ENCODE peak calls at places on chromosomes 6 and 20, in five cellular contexts. One of them, this sample, is unnamed.

GRCh38 chr6:43942616-43943015 is 172.6 kb downstream of the VEGFA start:
- DNase-seq in HCT116: no peak
- DNase-seq in neural progenitor cell: no peak
- DNase-seq in GM23338: no peak
- DNase-seq in prostate gland: no peak
- DNase-seq in this sample: no peak

GRCh38 chr6:167547751-167548150 is 222.9 kb downstream of the TTLL2 start:
- DNase-seq in prostate gland: no peak
- DNase-seq in HCT116: no peak
- DNase-seq in GM23338: no peak
- DNase-seq in neural progenitor cell: no peak
- DNase-seq in this sample: no peak

GRCh38 chr20:12596863-12597262 is 411.9 kb upstream of the SPTLC3 start:
- DNase-seq in prostate gland: no peak
- DNase-seq in HCT116: no peak
- DNase-seq in GM23338: no peak
- DNase-seq in neural progenitor cell: no peak
- DNase-seq in this sample: no peak

GRCh38 chr6:43724354-43724753 is 36.8 kb upstream of the MRPS18A start:
- DNase-seq in HCT116: no peak
- DNase-seq in GM23338: no peak
- DNase-seq in prostate gland: no peak
- DNase-seq in neural progenitor cell: no peak
- DNase-seq in this sample: no peak

GRCh38 chr6:150865406-150866146 is at the start of gene MTHFD1L:
- DNase-seq in HCT116: peak; percentile 44
- DNase-seq in GM23338: peak; percentile 87
- DNase-seq in prostate gland: peak; percentile 20
- DNase-seq in neural progenitor cell: peak; percentile 90
- DNase-seq in this sample: peak; percentile 52

GRCh38 chr6:157305676-157306653 is 17.4 kb downstream of the TMEM242 start:
- DNase-seq in HCT116: no peak
- DNase-seq in prostate gland: no peak
- DNase-seq in neural progenitor cell: no peak
- DNase-seq in GM23338: no peak
- DNase-seq in this sample: no peak

GRCh38 chr6:167892835-167893234 is 66.1 kb downstream of the AFDN start:
- DNase-seq in neural progenitor cell: peak; percentile 75
- DNase-seq in HCT116: no peak
- DNase-seq in GM23338: peak; percentile 80
- DNase-seq in prostate gland: no peak
- DNase-seq in this sample: no peak

GRCh38 chr6:24329451-24329850 is 28.4 kb downstream of the DCDC2 start:
- DNase-seq in GM23338: no peak
- DNase-seq in HCT116: no peak
- DNase-seq in prostate gland: no peak
- DNase-seq in neural progenitor cell: no peak
- DNase-seq in this sample: no peak

GRCh38 chr6:72787521-72788031 is 165.7 kb downstream of the KCNQ5 start:
- DNase-seq in GM23338: peak; percentile 64
- DNase-seq in HCT116: no peak
- DNase-seq in neural progenitor cell: peak; percentile 36
- DNase-seq in prostate gland: peak; percentile 83
- DNase-seq in this sample: no peak

GRCh38 chr20:48626226-48626937 is 201.4 kb downstream of the PREX1 start:
- DNase-seq in GM23338: no peak
- DNase-seq in prostate gland: no peak
- DNase-seq in HCT116: no peak
- DNase-seq in neural progenitor cell: no peak
- DNase-seq in this sample: no peak

GRCh38 chr6:104483225-104483834 is 376.4 kb downstream of the HACE1 start:
- DNase-seq in neural progenitor cell: no peak
- DNase-seq in GM23338: peak; percentile 56
- DNase-seq in prostate gland: no peak
- DNase-seq in HCT116: peak; percentile 15
- DNase-seq in this sample: no peak

DNA sequence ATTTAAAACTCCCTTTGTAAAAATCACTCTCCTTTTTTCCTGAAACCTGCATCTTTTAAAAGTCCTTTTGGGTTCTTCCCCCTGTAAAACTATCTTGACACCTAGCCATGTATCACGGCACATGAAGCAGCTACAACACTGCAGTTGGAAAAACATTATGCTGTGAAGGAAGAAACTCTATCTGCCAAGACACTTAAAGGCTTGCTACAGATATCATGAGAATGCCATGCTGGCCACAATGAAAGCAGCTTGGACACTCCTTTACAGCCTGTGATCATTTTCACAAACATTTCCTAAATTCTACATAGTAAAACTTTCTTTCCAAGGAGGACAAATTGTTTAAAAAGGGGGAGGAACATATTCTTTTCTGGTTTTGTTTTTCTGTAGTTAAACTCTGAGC is 31.8 kb downstream of the CNKSR3 start:
- DNase-seq in GM23338: no peak
- DNase-seq in prostate gland: no peak
- DNase-seq in neural progenitor cell: no peak
- DNase-seq in HCT116: no peak
- DNase-seq in this sample: no peak
- H3K27ac ChIP-seq in GM23338: no peak overlapping the region
- H3K27ac ChIP-seq in prostate gland: no peak overlapping the region
- H3K27ac ChIP-seq in neural progenitor cell: no peak overlapping the region
- H3K27ac ChIP-seq in HCT116: no peak overlapping the region
- H3K27ac ChIP-seq in this sample: peak overlapping the region; percentile 56

GRCh38 chr6:29943053-29943966 is 978 bp downstream of the HLA-A start:
- DNase-seq in neural progenitor cell: no peak
- DNase-seq in GM23338: peak; percentile 23
- DNase-seq in HCT116: no peak
- DNase-seq in prostate gland: no peak
- DNase-seq in this sample: no peak
- H3K27ac ChIP-seq in neural progenitor cell: no peak overlapping the region
- H3K27ac ChIP-seq in GM23338: no peak overlapping the region
- H3K27ac ChIP-seq in HCT116: peak overlapping the region; percentile 74
- H3K27ac ChIP-seq in prostate gland: peak overlapping the region; percentile 88
- H3K27ac ChIP-seq in this sample: no peak overlapping the region

DNA sequence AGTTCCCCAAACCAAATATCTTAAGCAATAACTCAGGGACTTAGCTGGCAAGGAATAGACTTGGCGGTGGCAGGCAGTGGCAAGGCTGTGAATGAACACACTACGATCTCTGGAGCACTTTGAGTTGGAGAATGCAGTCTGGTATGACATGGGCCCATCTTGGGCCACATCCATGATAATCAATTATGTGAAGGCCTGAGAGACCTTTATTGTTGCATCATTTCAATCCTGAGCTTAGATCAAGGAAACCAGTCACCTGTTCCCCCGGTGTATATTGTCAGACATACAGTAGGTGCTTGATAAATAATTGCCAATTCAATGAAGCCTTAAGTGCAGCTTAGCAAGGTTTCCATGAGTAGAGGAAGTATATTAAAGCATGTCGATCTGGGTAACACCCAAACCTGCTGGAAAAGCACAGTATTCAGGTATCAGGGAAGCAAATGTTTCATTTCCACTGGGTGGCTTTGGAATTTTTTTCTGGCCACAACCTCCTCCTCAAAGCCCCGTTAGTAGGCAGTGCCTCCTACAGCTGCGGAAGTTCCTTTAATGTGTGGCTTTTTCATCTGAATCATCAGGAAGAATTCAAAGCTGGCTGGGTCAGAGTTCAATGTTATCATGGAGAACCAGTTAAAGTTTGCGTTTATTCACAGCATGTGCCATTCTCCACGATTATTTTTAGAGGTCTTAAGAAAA is 10.2 kb downstream of the CASS4 start:
- DNase-seq in GM23338: no peak
- DNase-seq in HCT116: peak; percentile 38
- DNase-seq in neural progenitor cell: no peak
- DNase-seq in prostate gland: no peak
- DNase-seq in this sample: no peak
- H3K27ac ChIP-seq in GM23338: no peak overlapping the region
- H3K27ac ChIP-seq in HCT116: no peak overlapping the region
- H3K27ac ChIP-seq in neural progenitor cell: no peak overlapping the region
- H3K27ac ChIP-seq in prostate gland: no peak overlapping the region
- H3K27ac ChIP-seq in this sample: no peak overlapping the region

DNA sequence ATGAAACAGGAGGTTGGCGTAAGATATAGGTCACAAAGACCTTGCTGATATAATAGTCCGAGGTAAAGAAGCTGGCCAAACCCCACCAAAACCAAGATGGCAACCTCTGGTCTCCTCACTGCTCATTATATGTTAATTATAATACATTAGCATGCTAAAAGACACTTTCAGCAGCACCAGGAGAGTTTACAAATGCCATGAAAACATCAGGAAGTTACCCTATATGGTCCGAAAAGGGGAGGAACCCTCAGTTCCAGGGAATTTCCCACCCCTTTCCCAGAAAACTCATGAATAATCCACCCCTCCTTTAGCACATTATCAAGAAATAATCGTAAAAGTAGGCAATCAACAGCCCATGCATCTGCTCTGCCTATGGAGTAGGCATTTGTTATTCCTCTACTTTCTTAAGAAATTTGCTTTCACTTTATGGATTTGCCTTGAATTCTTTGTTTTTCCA is 923.4 kb downstream of the QKI start:
- DNase-seq in prostate gland: no peak
- DNase-seq in GM23338: no peak
- DNase-seq in neural progenitor cell: no peak
- DNase-seq in HCT116: no peak
- DNase-seq in this sample: no peak
- H3K27ac ChIP-seq in prostate gland: no peak overlapping the region
- H3K27ac ChIP-seq in GM23338: no peak overlapping the region
- H3K27ac ChIP-seq in neural progenitor cell: peak overlapping the region; percentile 78
- H3K27ac ChIP-seq in HCT116: no peak overlapping the region
- H3K27ac ChIP-seq in this sample: no peak overlapping the region

DNA sequence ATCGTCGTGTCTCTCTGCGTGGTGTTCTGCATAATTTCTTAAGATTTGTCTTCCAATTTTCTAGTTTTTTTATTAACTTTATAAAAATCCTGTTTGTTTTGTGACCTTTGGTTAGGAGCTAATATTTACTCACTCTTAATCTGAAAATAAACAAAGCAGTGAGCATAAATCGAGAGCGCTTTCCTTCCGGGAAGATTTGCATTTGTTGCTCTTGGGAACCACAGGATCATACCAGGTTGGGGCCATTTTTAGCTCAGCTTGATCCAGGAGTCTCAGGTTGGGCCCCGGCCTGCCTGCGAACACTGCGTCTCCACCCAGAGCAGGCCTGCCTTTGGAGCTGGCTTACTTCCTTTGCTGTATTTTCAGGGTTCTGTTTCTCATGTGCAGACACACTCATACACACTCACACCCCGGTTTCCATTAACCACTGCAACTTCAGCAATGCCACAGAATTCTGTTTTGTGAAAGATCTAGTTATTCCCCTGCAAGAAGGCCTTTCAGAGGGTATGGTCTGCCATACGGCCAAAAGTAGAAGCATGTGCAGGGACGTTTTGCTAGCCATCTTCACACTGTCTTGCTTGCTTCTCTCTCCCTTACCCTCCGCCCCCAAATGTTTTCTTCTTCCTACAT is 17.3 kb downstream of the BPHL start:
- DNase-seq in prostate gland: no peak
- DNase-seq in HCT116: no peak
- DNase-seq in GM23338: no peak
- DNase-seq in neural progenitor cell: no peak
- DNase-seq in this sample: no peak
- H3K27ac ChIP-seq in prostate gland: no peak overlapping the region
- H3K27ac ChIP-seq in HCT116: no peak overlapping the region
- H3K27ac ChIP-seq in GM23338: peak overlapping the region; percentile 28
- H3K27ac ChIP-seq in neural progenitor cell: no peak overlapping the region
- H3K27ac ChIP-seq in this sample: no peak overlapping the region

DNA sequence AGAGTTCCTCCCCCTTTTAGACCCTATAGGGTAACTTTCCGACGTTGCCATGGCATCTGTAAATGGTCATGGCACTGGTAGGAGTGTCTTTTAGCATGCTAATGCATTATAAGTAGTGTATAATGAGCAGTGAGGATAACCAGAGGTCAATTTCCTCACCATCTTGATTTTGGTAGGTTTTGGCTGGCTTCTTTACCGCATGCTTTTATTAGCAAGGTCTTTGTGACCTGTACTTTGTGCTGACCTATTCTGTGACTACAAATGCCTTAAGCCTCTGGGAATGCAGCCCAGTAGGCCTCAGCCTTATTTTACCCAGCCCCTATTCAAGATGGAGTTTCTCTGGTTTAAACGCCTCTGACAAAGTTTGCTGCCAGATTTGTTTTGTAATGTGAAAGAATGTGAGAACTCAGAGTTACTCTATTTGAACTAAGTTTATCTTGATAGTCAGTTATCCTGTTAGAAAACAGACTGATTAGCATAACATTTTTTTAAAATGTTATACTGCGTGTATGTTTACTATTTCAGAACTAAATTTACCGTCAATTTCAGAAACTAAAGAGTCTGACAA is 111.3 kb upstream of the PRSS16 start:
- DNase-seq in GM23338: peak; percentile 51
- DNase-seq in prostate gland: no peak
- DNase-seq in HCT116: no peak
- DNase-seq in neural progenitor cell: peak; percentile 66
- DNase-seq in this sample: no peak
- H3K27ac ChIP-seq in GM23338: peak overlapping the region; percentile 87
- H3K27ac ChIP-seq in prostate gland: no peak overlapping the region
- H3K27ac ChIP-seq in HCT116: peak overlapping the region; percentile 96
- H3K27ac ChIP-seq in neural progenitor cell: peak overlapping the region; percentile 83
- H3K27ac ChIP-seq in this sample: no peak overlapping the region

GRCh38 chr6:42388046-42388445 is 63.7 kb downstream of the TRERF1 start:
- DNase-seq in neural progenitor cell: no peak
- DNase-seq in HCT116: no peak
- DNase-seq in GM23338: no peak
- DNase-seq in prostate gland: no peak
- DNase-seq in this sample: no peak

GRCh38 chr6:42391441-42391840 is 60.3 kb downstream of the TRERF1 start:
- DNase-seq in HCT116: no peak
- DNase-seq in GM23338: no peak
- DNase-seq in neural progenitor cell: no peak
- DNase-seq in prostate gland: no peak
- DNase-seq in this sample: no peak

GRCh38 chr6:42392871-42393270 is 58.9 kb downstream of the TRERF1 start:
- DNase-seq in prostate gland: no peak
- DNase-seq in neural progenitor cell: no peak
- DNase-seq in GM23338: no peak
- DNase-seq in HCT116: no peak
- DNase-seq in this sample: no peak

GRCh38 chr6:42393339-42393738 is 58.4 kb downstream of the TRERF1 start:
- DNase-seq in prostate gland: no peak
- DNase-seq in GM23338: no peak
- DNase-seq in HCT116: no peak
- DNase-seq in neural progenitor cell: no peak
- DNase-seq in this sample: no peak

GRCh38 chr6:42390228-42390934 is 61.3 kb downstream of the TRERF1 start:
- DNase-seq in GM23338: no peak
- DNase-seq in neural progenitor cell: no peak
- DNase-seq in prostate gland: no peak
- DNase-seq in HCT116: no peak
- DNase-seq in this sample: no peak
- H3K27ac ChIP-seq in GM23338: peak overlapping the region; percentile 12
- H3K27ac ChIP-seq in neural progenitor cell: peak overlapping the region; percentile 29
- H3K27ac ChIP-seq in prostate gland: no peak overlapping the region
- H3K27ac ChIP-seq in HCT116: no peak overlapping the region
- H3K27ac ChIP-seq in this sample: no peak overlapping the region

DNA sequence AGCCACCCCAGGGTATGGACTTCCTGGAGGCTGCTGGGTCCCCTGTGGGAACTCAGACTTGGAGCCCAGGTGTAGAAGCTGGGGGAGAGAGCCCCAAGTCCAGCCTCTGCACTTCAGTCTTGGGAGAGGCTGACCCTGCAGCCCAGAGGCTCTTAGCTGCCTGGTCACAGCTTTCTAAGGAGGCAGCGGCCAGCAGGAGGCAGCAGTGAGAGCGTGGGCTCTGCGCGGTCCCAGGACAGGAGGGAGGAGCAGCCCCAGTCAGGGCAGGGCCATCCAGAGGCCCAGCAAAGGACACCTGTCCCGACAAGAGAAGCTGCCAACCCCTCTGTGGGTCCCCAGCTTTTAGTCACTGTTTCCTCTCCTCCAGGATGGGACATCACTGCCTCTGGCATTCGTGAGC is 9.4 kb downstream of the TREML2 start:
- DNase-seq in HCT116: peak; percentile 12
- DNase-seq in GM23338: peak; percentile 85
- DNase-seq in neural progenitor cell: peak; percentile 63
- DNase-seq in prostate gland: no peak
- DNase-seq in this sample: no peak
- H3K27ac ChIP-seq in HCT116: no peak overlapping the region
- H3K27ac ChIP-seq in GM23338: no peak overlapping the region
- H3K27ac ChIP-seq in neural progenitor cell: no peak overlapping the region
- H3K27ac ChIP-seq in prostate gland: no peak overlapping the region
- H3K27ac ChIP-seq in this sample: no peak overlapping the region

This sample was measured in dorsolateral prefrontal cortex.